ENCODE peak calls at places on chromosome 22, in six cellular contexts. O is A549, Y is mesothelial cell of epicardium, L is lower lobe of right lung, F is AG10803, P is natural killer cell. D is an unnamed sample.

GRCh38 chr22:36352775-36353507 is 34.8 kb downstream of the MYH9 start:
- DNase-seq in O (no peak), P (no peak), F (no peak), L (peak), Y (no peak), D (peak)

GRCh38 chr22:41286639-41287091 is 678 bp upstream of the RANGAP1 start:
- DNase-seq in P (no peak), O (no peak), L (no peak), Y (peak), F (peak), D (no peak)

GRCh38 chr22:22085702-22086500 is 103.3 kb upstream of the TOP3B start:
- DNase-seq in P (no peak), O (no peak), L (no peak), F (peak), Y (no peak), D (no peak)

GRCh38 chr22:43126506-43127165 is 16.1 kb downstream of the BIK start:
- DNase-seq in P (no peak), Y (no peak), L (no peak), F (peak), O (peak), D (no peak)

GRCh38 chr22:34001701-34002466 is 81.6 kb upstream of the LARGE1 start:
- DNase-seq in Y (no peak), L (no peak), P (no peak), O (no peak), F (no peak), D (no peak)

GRCh38 chr22:44807915-44808690 is 55.7 kb downstream of the ARHGAP8 start:
- DNase-seq in O (no peak), F (no peak), P (no peak), Y (no peak), L (no peak), D (no peak)

GRCh38 chr22:35205141-35205775 is 52.0 kb upstream of the HMGXB4 start:
- DNase-seq in P (no peak), L (no peak), Y (no peak), O (no peak), F (no peak), D (no peak)

GRCh38 chr22:43017525-43018290 is 2.8 kb upstream of the PACSIN2 start:
- DNase-seq in Y (no peak), F (no peak), L (peak), P (no peak), O (no peak), D (no peak)

GRCh38 chr22:16955678-16956210 is 52.3 kb downstream of the GAB4 start:
- DNase-seq in O (no peak), P (no peak), F (no peak), Y (no peak), L (no peak), D (no peak)

GRCh38 chr22:44207173-44207980 is 26.7 kb downstream of the PARVG start:
- DNase-seq in O (no peak), Y (no peak), L (no peak), F (no peak), P (no peak), D (no peak)

GRCh38 chr22:19523240-19524169 is 705 bp downstream of the CLDN5 start:
- DNase-seq in F (peak), L (no peak), P (no peak), Y (no peak), O (no peak), D (no peak)

GRCh38 chr22:28351585-28351984 is 328.1 kb downstream of the TTC28 start:
- DNase-seq in P (no peak), L (no peak), O (no peak), Y (no peak), F (no peak), D (no peak)

GRCh38 chr22:43514476-43515157 is 102.8 kb downstream of the MPPED1 start:
- DNase-seq in Y (no peak), O (no peak), P (no peak), F (no peak), L (peak), D (no peak)

GRCh38 chr22:39690901-39691620 is 120.5 kb downstream of the CACNA1I start:
- DNase-seq in L (no peak), P (no peak), Y (no peak), F (no peak), O (no peak), D (no peak)

GRCh38 chr22:23193882-23194281 is 13.6 kb downstream of the BCR start:
- DNase-seq in Y (no peak), O (no peak), P (no peak), L (no peak), F (no peak), D (no peak)

GRCh38 chr22:17369553-17370035 is 334 bp downstream of the CECR2 start:
- DNase-seq in L (peak), O (no peak), F (no peak), P (no peak), Y (peak), D (peak)

DNA sequence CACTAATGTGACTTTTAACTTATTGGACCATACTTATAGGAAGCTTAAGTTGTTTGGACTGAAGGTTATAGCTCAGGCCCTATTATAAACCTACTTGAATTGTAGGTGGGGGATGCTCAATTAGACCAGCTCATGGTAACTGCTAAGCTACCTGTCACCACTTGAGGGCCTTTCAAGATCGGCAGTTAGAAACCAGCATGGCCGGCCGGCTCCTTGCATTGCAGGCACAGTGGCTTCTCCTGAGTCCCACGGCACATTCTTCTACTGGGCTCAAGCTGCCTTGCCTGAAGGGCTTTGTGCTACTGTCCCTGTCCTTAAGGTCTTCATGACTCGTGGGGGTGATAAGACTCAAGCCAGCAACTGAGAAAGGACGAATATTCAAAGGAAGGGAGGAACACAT is 70.8 kb downstream of the TBC1D22A start:
- DNase-seq in L (no peak), O (peak), F (no peak), Y (no peak), P (no peak), D (no peak)
- TF ChIP-seq CTCF in L (no peak), O (no peak), F (no peak), Y (peak), P (no peak), D (peak)

GRCh38 chr22:46841528-46841927 is 79.1 kb downstream of the TBC1D22A start:
- DNase-seq in P (no peak), F (no peak), O (no peak), L (no peak), Y (no peak), D (no peak)
- TF ChIP-seq CTCF in P (no peak), F (no peak), O (no peak), L (no peak), Y (no peak), D (no peak)

GRCh38 chr22:50436841-50437341 is 37.9 kb downstream of the SBF1 start:
- DNase-seq in L (peak), Y (no peak), F (no peak), O (no peak), P (no peak), D (no peak)

GRCh38 chr22:50435701-50436115 is 39.1 kb downstream of the SBF1 start:
- DNase-seq in Y (no peak), P (no peak), L (no peak), O (no peak), F (no peak), D (no peak)

GRCh38 chr22:50437511-50438304 is 37.1 kb downstream of the SBF1 start:
- DNase-seq in P (no peak), Y (no peak), L (peak), O (no peak), F (no peak), D (no peak)

GRCh38 chr22:50434849-50435700 is 39.8 kb downstream of the SBF1 start:
- DNase-seq in L (no peak), F (no peak), O (no peak), Y (no peak), P (no peak), D (no peak)

DNA sequence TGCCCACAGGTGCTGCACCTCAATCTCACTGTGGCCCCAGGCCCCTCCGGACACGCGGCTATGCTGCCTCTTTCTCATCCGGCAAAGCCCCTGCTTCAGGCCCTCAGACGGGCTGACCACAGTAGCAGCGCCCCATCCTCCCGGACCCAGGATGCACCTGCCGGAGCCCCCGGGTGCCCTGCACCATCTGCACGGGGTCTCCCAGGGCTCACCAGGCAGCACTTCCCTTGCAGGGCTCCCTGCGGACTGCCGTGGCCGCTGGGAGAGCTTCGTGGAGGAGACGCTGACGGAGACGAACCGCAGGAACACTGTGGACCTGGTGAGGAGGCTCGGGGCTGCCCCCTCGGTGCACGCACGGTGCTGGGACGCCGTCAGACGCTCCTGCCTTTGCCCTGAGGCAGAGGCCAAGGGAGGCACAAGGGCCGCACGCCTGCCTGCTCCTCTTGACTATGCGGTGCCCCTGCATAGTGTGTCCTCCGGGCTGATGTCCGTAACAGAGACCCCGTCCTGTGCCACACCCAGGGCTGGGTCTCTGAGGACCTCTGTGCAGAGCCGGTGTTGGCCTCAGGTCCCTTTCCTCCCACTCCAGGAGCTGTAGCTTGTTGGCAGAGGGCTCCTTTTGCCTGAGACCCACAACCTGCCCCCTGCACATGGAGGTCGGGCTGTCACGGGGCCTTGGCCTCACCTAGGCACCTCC is 38.6 kb downstream of the SBF1 start:
- DNase-seq in L (peak), Y (no peak), P (no peak), O (no peak), F (no peak), D (no peak)
- TF ChIP-seq CTCF in L (no peak), Y (no peak), P (no peak), O (no peak), F (no peak), D (no peak)

GRCh38 chr22:30806391-30806861 is 111.8 kb downstream of the OSBP2 start:
- DNase-seq in F (peak), O (no peak), P (no peak), Y (no peak), L (no peak), D (no peak)
- TF ChIP-seq CTCF in F (no peak), O (no peak), P (no peak), Y (no peak), L (no peak), D (no peak)

DNA sequence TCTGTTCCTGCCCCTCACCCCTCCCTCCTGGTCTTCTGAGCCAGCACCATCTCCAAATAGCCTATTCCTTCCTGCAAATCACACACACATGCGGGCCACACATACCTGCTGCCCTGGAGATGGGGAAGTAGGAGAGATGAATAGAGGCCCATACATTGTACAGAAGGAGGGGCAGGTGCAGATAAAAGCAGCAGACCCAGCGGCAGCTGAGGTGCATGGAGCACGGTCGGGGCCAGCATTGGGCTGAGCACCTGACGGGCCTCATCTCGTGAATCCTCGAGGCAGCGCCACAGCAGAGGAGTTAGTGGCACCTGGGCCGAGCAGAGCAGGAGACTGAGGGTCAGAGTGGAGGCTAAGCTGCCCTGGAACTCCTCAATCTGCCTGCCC is 941.8 kb downstream of the BRD1 start:
- DNase-seq in F (no peak), P (no peak), L (peak), O (no peak), Y (no peak), D (no peak)
- TF ChIP-seq CTCF in F (no peak), P (no peak), L (no peak), O (no peak), Y (no peak), D (no peak)

DNA sequence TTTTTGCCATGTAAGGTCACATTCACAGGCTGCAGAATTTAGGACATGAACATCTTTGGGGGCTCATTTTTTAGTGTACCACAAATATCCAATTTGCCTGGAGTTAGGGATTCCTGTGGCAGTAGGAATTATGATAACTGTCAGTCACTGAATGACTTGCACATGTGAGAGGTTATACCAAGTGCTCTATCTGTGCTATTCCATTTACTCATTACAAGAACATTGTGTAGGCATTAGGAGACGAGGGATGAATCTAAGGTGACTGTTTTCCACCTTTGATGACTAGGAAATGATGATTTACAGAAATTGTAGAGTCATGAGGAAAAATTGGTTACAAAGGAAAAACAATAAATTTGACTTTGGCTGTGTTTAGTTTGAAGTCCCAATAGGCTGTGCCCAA is 79.2 kb downstream of the LIF start:
- DNase-seq in Y (no peak), L (no peak), F (peak), O (no peak), P (no peak), D (no peak)
- TF ChIP-seq CTCF in Y (no peak), L (no peak), F (no peak), O (no peak), P (no peak), D (no peak)

GRCh38 chr22:38069372-38070249 is 12.4 kb downstream of the PICK1 start:
- DNase-seq in Y (no peak), O (no peak), P (no peak), F (peak), L (no peak), D (no peak)
- TF ChIP-seq CTCF in Y (no peak), O (peak), P (no peak), F (peak), L (peak), D (peak)

GRCh38 chr22:50625568-50626313 is 2.2 kb downstream of the ARSA start:
- DNase-seq in O (no peak), P (no peak), F (no peak), Y (no peak), L (no peak), D (no peak)
- TF ChIP-seq CTCF in O (no peak), P (no peak), F (no peak), Y (no peak), L (no peak), D (no peak)